ENCODE peak calls at places on chromosomes 1 and 21, in eight cellular contexts. V is colonic mucosa; K is thoracic aorta; M is neural progenitor cell; F is coronary artery; D is CD8-positive, alpha-beta memory T cell; W is lung; R is Peyer's patch. I is an unnamed sample.
A peak's percentile ranks its signal among the peaks of the same experiment; 100 is the strongest.

GRCh38 chr1:220927442-220927841 is 48.2 kb downstream of the HLX start:
- DNase-seq in V (no peak), K (no peak), M (no peak), F (no peak), D (no peak), W (no peak), R (no peak), I (no peak)

GRCh38 chr1:89484097-89485038 is 40.3 kb upstream of the LRRC8B start:
- DNase-seq in V (no peak), K (no peak), M (no peak), F (no peak), D (no peak), W (no peak), R (no peak), I (no peak)

GRCh38 chr1:119075614-119076013 is 64.8 kb downstream of the WARS2 start:
- DNase-seq in V (no peak), K (no peak), M (no peak), F (no peak), D (no peak), W (no peak), R (no peak), I (no peak)

GRCh38 chr1:180182721-180183311 is 28.1 kb downstream of the QSOX1 start:
- DNase-seq in V (no peak), K (no peak), M (no peak), F (no peak), D (no peak), W (no peak), R (no peak), I (no peak)

GRCh38 chr21:26170471-26171309 is at the start of gene APP:
- DNase-seq in V (peak; percentile 90), K (no peak), M (peak; percentile 92), F (peak; percentile 84), D (peak; percentile 89), W (peak; percentile 83), R (peak; percentile 92), I (peak; percentile 7)

GRCh38 chr1:223001653-223002634 is 141.1 kb downstream of the TLR5 start:
- DNase-seq in V (no peak), K (no peak), M (no peak), F (no peak), D (no peak), W (no peak), R (no peak), I (no peak)

GRCh38 chr1:70896224-70896623 is 151.4 kb downstream of the PTGER3 start:
- DNase-seq in V (no peak), K (no peak), M (peak; percentile 9), F (no peak), D (no peak), W (no peak), R (no peak), I (no peak)

GRCh38 chr1:164382384-164382783 is 176.6 kb upstream of the PBX1 start:
- DNase-seq in V (no peak), K (no peak), M (no peak), F (no peak), D (no peak), W (no peak), R (no peak), I (no peak)

GRCh38 chr1:35882945-35883680 is at the start of gene AGO1:
- DNase-seq in V (peak; percentile 95), K (peak; percentile 70), M (peak; percentile 97), F (peak; percentile 96), D (peak; percentile 97), W (peak; percentile 95), R (peak; percentile 97), I (peak; percentile 63)

GRCh38 chr1:44290250-44291094 is 64.6 kb downstream of the ERI3 start:
- DNase-seq in V (no peak), K (no peak), M (no peak), F (no peak), D (no peak), W (no peak), R (no peak), I (no peak)

GRCh38 chr1:27555700-27556424 is 48.1 kb downstream of the AHDC1 start:
- DNase-seq in V (no peak), K (no peak), M (no peak), F (no peak), D (peak; percentile 20), W (no peak), R (peak; percentile 61), I (no peak)

GRCh38 chr1:27572679-27573426 is 31.1 kb downstream of the AHDC1 start:
- DNase-seq in V (no peak), K (no peak), M (peak; percentile 65), F (no peak), D (no peak), W (no peak), R (no peak), I (no peak)

GRCh38 chr1:166974647-166975345 is 544 bp downstream of the ILDR2 start:
- DNase-seq in V (no peak), K (no peak), M (peak; percentile 37), F (no peak), D (peak; percentile 9), W (no peak), R (no peak), I (no peak)

GRCh38 chr1:9320520-9321479 is 28.1 kb downstream of the SPSB1 start:
- DNase-seq in V (no peak), K (no peak), M (peak; percentile 65), F (no peak), D (no peak), W (no peak), R (no peak), I (no peak)

GRCh38 chr1:217417363-217417762 is 213.5 kb downstream of the GPATCH2 start:
- DNase-seq in V (no peak), K (no peak), M (no peak), F (no peak), D (no peak), W (no peak), R (no peak), I (no peak)

GRCh38 chr1:10733967-10734366 is 62.5 kb downstream of the CASZ1 start:
- DNase-seq in V (no peak), K (no peak), M (peak; percentile 53), F (no peak), D (no peak), W (peak; percentile 69), R (no peak), I (no peak)

GRCh38 chr21:38258803-38259485 is 2.2 kb downstream of the KCNJ15 start:
- DNase-seq in V (no peak), K (no peak), M (no peak), F (no peak), D (no peak), W (no peak), R (no peak), I (no peak)

GRCh38 chr21:38254970-38255369 is 1.8 kb upstream of the KCNJ15 start:
- DNase-seq in V (no peak), K (no peak), M (no peak), F (no peak), D (no peak), W (no peak), R (no peak), I (no peak)

GRCh38 chr21:38259665-38260064 is 2.9 kb downstream of the KCNJ15 start:
- DNase-seq in V (no peak), K (no peak), M (no peak), F (no peak), D (no peak), W (no peak), R (no peak), I (no peak)

GRCh38 chr21:38255718-38256117 is 1.1 kb upstream of the KCNJ15 start:
- DNase-seq in V (no peak), K (no peak), M (no peak), F (no peak), D (no peak), W (no peak), R (no peak), I (no peak)

GRCh38 chr21:38256599-38257302 is at the start of gene KCNJ15:
- DNase-seq in V (no peak), K (no peak), M (no peak), F (no peak), D (no peak), W (no peak), R (no peak), I (no peak)
- H3K27ac ChIP-seq in V (no peak within 1 kb of the TSS), K (no peak within 1 kb of the TSS), M (no peak within 1 kb of the TSS), F (no peak within 1 kb of the TSS), D (no peak within 1 kb of the TSS), W (no peak within 1 kb of the TSS), R (no peak within 1 kb of the TSS), I (peak within 1 kb of the TSS; percentile 56)

GRCh38 chr1:156493154-156493631 is 7.4 kb downstream of the MEF2D start:
- DNase-seq in V (no peak), K (no peak), M (peak; percentile 55), F (no peak), D (no peak), W (no peak), R (no peak), I (no peak)

GRCh38 chr1:156491151-156491949 is 9.2 kb downstream of the MEF2D start:
- DNase-seq in V (no peak), K (no peak), M (no peak), F (no peak), D (no peak), W (no peak), R (no peak), I (no peak)

GRCh38 chr1:156490401-156491032 is 10.1 kb downstream of the MEF2D start:
- DNase-seq in V (no peak), K (no peak), M (peak; percentile 66), F (no peak), D (no peak), W (no peak), R (no peak), I (no peak)

GRCh38 chr1:156492591-156493080 is 7.9 kb downstream of the MEF2D start:
- DNase-seq in V (peak; percentile 39), K (no peak), M (no peak), F (no peak), D (no peak), W (no peak), R (peak; percentile 88), I (no peak)

DNA sequence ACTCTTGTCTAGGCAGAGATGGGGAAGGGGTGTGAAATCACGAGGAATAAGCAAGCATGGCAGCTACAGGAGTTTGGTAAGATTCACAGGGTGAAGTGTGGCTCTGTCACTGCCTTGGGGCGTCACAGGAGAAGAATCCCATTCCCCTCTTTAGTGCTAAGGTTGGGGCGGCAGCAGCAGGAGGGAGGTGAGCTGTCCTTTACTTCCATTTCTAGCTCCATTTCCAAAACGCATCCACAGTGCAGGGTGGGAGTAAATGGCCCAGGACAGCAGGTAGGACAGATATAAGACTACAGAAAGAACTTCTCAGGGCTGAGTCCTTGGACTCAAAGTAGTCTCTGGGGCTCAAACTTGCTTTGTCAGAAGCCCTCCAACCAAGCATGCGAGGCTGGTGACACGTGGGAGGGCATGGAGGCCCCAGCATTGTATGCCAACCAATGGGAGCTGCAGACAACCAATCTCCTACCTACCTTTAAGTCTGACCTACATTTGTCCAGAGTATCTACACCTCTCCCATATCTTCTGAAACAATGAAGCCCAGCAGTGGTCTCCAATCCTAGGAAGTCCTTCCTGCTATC is 8.5 kb downstream of the MEF2D start:
- DNase-seq in V (no peak), K (no peak), M (no peak), F (no peak), D (no peak), W (no peak), R (no peak), I (no peak)
- H3K27ac ChIP-seq in V (no peak overlapping the region), K (peak overlapping the region; percentile 72), M (no peak overlapping the region), F (peak overlapping the region; percentile 100), D (no peak overlapping the region), W (peak overlapping the region; percentile 84), R (peak overlapping the region; percentile 43), I (peak overlapping the region; percentile 100)

GRCh38 chr1:114609826-114610225 is 28.4 kb upstream of the BCAS2 start:
- DNase-seq in V (no peak), K (no peak), M (no peak), F (no peak), D (no peak), W (no peak), R (no peak), I (no peak)
- H3K27ac ChIP-seq in V (no peak overlapping the region), K (no peak overlapping the region), M (no peak overlapping the region), F (no peak overlapping the region), D (no peak overlapping the region), W (no peak overlapping the region), R (no peak overlapping the region), I (peak overlapping the region; percentile 94)

GRCh38 chr1:57551476-57551875 is 127.6 kb upstream of the DAB1 start:
- DNase-seq in V (no peak), K (no peak), M (no peak), F (no peak), D (no peak), W (no peak), R (no peak), I (no peak)
- H3K27ac ChIP-seq in V (no peak overlapping the region), K (no peak overlapping the region), M (no peak overlapping the region), F (no peak overlapping the region), D (no peak overlapping the region), W (no peak overlapping the region), R (no peak overlapping the region), I (no peak overlapping the region)